ENCODE peak calls at places on chromosomes 12 and 14, in eight cellular contexts. S is amygdala, X is A549, U is fibroblast of pulmonary artery, M is fibroblast of mammary gland, Y is NCI-H1694, H is activated T-cell treated with anti-CD3 and anti-CD28 coated beads for 1 hour, D is GM04504. T is an unnamed sample.

GRCh38 chr14:50452285-50452684 is 55.6 kb upstream of the CDKL1 start:
- DNase-seq in S (no peak), X (no peak), U (no peak), M (peak), Y (no peak), H (no peak), D (no peak), T (no peak)

GRCh38 chr14:69913686-69914085 is 34.5 kb downstream of the SMOC1 start:
- DNase-seq in S (no peak), X (no peak), U (no peak), M (no peak), Y (no peak), H (no peak), D (no peak), T (no peak)

GRCh38 chr14:68603682-68604360 is 189.0 kb downstream of the ZFP36L1 start:
- DNase-seq in S (no peak), X (no peak), U (no peak), M (no peak), Y (no peak), H (no peak), D (no peak), T (no peak)

GRCh38 chr12:2064078-2064507 is 11.3 kb downstream of the CACNA1C start:
- DNase-seq in S (no peak), X (no peak), U (peak), M (peak), Y (no peak), H (no peak), D (no peak), T (no peak)

GRCh38 chr12:49231881-49232650 is 32.8 kb upstream of the TUBA1C start:
- DNase-seq in S (no peak), X (no peak), U (no peak), M (peak), Y (peak), H (no peak), D (no peak), T (no peak)

GRCh38 chr14:76514599-76514998 is 138.7 kb downstream of the ESRRB start:
- DNase-seq in S (no peak), X (peak), U (peak), M (peak), Y (peak), H (no peak), D (peak), T (no peak)

GRCh38 chr12:121217066-121217465 is 7.1 kb downstream of the P2RX4 start:
- DNase-seq in S (no peak), X (no peak), U (no peak), M (no peak), Y (no peak), H (no peak), D (no peak), T (no peak)

GRCh38 chr12:65740873-65741600 is 83.2 kb upstream of the HMGA2 start:
- DNase-seq in S (no peak), X (peak), U (peak), M (peak), Y (no peak), H (peak), D (no peak), T (no peak)

GRCh38 chr12:109883429-109883828 is 3.1 kb upstream of the GLTP start:
- DNase-seq in S (no peak), X (no peak), U (no peak), M (no peak), Y (no peak), H (no peak), D (no peak), T (no peak)

GRCh38 chr12:124720687-124721500 is 142.8 kb downstream of the SCARB1 start:
- DNase-seq in S (no peak), X (no peak), U (peak), M (peak), Y (peak), H (no peak), D (peak), T (no peak)

GRCh38 chr14:102154121-102154520 is 14.4 kb downstream of the WDR20 start:
- DNase-seq in S (no peak), X (no peak), U (no peak), M (no peak), Y (no peak), H (no peak), D (no peak), T (no peak)

GRCh38 chr14:28303248-28303647 is 463.3 kb upstream of the FOXG1 start:
- DNase-seq in S (no peak), X (no peak), U (peak), M (peak), Y (no peak), H (no peak), D (no peak), T (no peak)

GRCh38 chr12:123250471-123251383 is 17.5 kb downstream of the MTRFR start:
- DNase-seq in S (no peak), X (peak), U (no peak), M (no peak), Y (peak), H (no peak), D (no peak), T (no peak)

GRCh38 chr12:65878540-65878939 is 54.3 kb downstream of the HMGA2 start:
- DNase-seq in S (no peak), X (no peak), U (no peak), M (no peak), Y (no peak), H (no peak), D (no peak), T (no peak)

GRCh38 chr14:62431496-62431895 is 613.8 kb downstream of the KCNH5 start:
- DNase-seq in S (no peak), X (no peak), U (no peak), M (no peak), Y (no peak), H (no peak), D (no peak), T (no peak)

GRCh38 chr14:80764496-80764895 is 177.0 kb downstream of the CEP128 start:
- DNase-seq in S (no peak), X (no peak), U (no peak), M (peak), Y (no peak), H (no peak), D (no peak), T (no peak)

GRCh38 chr14:75379930-75380270 is 47.9 kb upstream of the JDP2 start:
- DNase-seq in S (no peak), X (no peak), U (no peak), M (no peak), Y (no peak), H (no peak), D (no peak), T (no peak)

GRCh38 chr14:75531256-75531655 is 9.0 kb downstream of the BATF start:
- DNase-seq in S (no peak), X (no peak), U (no peak), M (no peak), Y (no peak), H (no peak), D (no peak), T (no peak)

T was measured in C1 segment of cervical spinal cord.